ENCODE peak calls at places on chromosomes 6 and 20, in five cellular contexts. One of them, this sample, is unnamed.

GRCh38 chr6:149781715-149782114 is 32.2 kb downstream of the PCMT1 start:
- DNase-seq in nephron progenitor cell: no peak
- DNase-seq in choroid plexus epithelial cell: peak; percentile 6
- DNase-seq in heart right ventricle: no peak
- DNase-seq in MM.1S: no peak
- DNase-seq in this sample: no peak

GRCh38 chr6:158565482-158566040 is 5.7 kb downstream of the TMEM181 start:
- DNase-seq in nephron progenitor cell: no peak
- DNase-seq in choroid plexus epithelial cell: no peak
- DNase-seq in heart right ventricle: no peak
- DNase-seq in MM.1S: no peak
- DNase-seq in this sample: no peak

GRCh38 chr20:37989601-37990001 is 43.7 kb downstream of the TTI1 start:
- DNase-seq in nephron progenitor cell: no peak
- DNase-seq in choroid plexus epithelial cell: no peak
- DNase-seq in heart right ventricle: no peak
- DNase-seq in MM.1S: no peak
- DNase-seq in this sample: no peak

GRCh38 chr20:52379723-52380336 is 188.3 kb upstream of the ZFP64 start:
- DNase-seq in nephron progenitor cell: peak; percentile 52
- DNase-seq in choroid plexus epithelial cell: peak; percentile 51
- DNase-seq in heart right ventricle: peak; percentile 15
- DNase-seq in MM.1S: peak; percentile 35
- DNase-seq in this sample: peak; percentile 36

GRCh38 chr6:170473801-170474200 is 79.3 kb downstream of the PSMB1 start:
- DNase-seq in nephron progenitor cell: no peak
- DNase-seq in choroid plexus epithelial cell: no peak
- DNase-seq in heart right ventricle: no peak
- DNase-seq in MM.1S: no peak
- DNase-seq in this sample: no peak

GRCh38 chr6:37018152-37019064 is 13.0 kb downstream of the FGD2 start:
- DNase-seq in nephron progenitor cell: peak; percentile 90
- DNase-seq in choroid plexus epithelial cell: peak; percentile 96
- DNase-seq in heart right ventricle: peak; percentile 90
- DNase-seq in MM.1S: peak; percentile 86
- DNase-seq in this sample: peak; percentile 87

GRCh38 chr20:588932-589672 is 21.0 kb downstream of the TCF15 start:
- DNase-seq in nephron progenitor cell: no peak
- DNase-seq in choroid plexus epithelial cell: no peak
- DNase-seq in heart right ventricle: no peak
- DNase-seq in MM.1S: no peak
- DNase-seq in this sample: no peak

GRCh38 chr6:132392792-132393191 is 8.5 kb downstream of the MOXD1 start:
- DNase-seq in nephron progenitor cell: no peak
- DNase-seq in choroid plexus epithelial cell: peak; percentile 52
- DNase-seq in heart right ventricle: no peak
- DNase-seq in MM.1S: peak; percentile 49
- DNase-seq in this sample: peak; percentile 35

GRCh38 chr6:166045173-166045957 is 122.3 kb downstream of the TBXT start:
- DNase-seq in nephron progenitor cell: no peak
- DNase-seq in choroid plexus epithelial cell: no peak
- DNase-seq in heart right ventricle: no peak
- DNase-seq in MM.1S: no peak
- DNase-seq in this sample: peak; percentile 28

GRCh38 chr6:112034236-112034990 is 19.5 kb upstream of the CCN6 start:
- DNase-seq in nephron progenitor cell: no peak
- DNase-seq in choroid plexus epithelial cell: no peak
- DNase-seq in heart right ventricle: no peak
- DNase-seq in MM.1S: no peak
- DNase-seq in this sample: no peak

GRCh38 chr20:18430172-18430826 is 36.5 kb downstream of the DZANK1 start:
- DNase-seq in nephron progenitor cell: no peak
- DNase-seq in choroid plexus epithelial cell: no peak
- DNase-seq in heart right ventricle: no peak
- DNase-seq in MM.1S: no peak
- DNase-seq in this sample: no peak

DNA sequence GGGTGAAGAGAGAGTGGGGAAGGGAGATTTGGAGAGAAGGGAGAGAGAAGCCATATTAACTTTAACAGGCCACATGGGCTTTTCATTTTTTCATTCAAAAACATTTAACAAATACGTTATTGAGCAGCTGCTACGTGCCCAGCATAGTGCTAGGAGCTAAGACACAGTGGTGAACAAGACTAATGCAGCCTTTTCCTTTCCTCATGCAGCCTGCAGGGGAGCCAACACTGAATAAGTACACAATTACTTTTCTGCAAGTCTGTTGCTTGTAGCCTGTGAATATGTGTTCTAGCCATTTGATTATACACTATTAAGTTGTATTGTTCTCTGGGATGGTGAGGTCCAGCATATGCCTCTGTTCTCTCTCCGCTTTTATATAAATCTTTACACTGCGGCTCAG is 1.9 kb upstream of the BLOC1S5 start:
- DNase-seq in nephron progenitor cell: no peak
- DNase-seq in choroid plexus epithelial cell: no peak
- DNase-seq in heart right ventricle: no peak
- DNase-seq in MM.1S: no peak
- DNase-seq in this sample: no peak
- TF ChIP-seq CTCF in nephron progenitor cell: no peak
- TF ChIP-seq CTCF in choroid plexus epithelial cell: peak; percentile 37
- TF ChIP-seq CTCF in heart right ventricle: no peak
- TF ChIP-seq CTCF in MM.1S: no peak
- TF ChIP-seq CTCF in this sample: no peak

DNA sequence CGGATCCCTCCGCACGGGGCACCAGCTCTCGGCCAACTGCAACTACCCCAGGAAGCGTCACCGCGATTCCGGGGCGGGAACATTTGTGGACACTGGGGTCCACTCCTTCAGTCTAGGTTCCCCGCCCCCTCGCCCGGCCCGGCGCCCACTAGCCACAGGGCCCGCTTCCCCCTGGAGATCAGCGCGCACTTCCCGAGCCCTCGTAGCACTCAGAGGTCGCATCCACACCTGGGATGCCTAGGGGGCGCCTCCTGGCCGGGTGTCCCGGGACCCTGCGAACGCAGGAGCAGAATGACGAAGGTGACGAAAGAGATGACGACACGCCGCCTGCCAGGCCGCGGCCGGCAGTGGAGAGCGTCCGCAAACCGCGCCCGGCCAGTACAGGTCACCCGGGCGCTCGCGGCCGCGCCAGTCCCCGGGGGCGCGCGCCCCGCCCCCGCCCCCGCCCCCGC is 309 bp upstream of the AIG1 start:
- DNase-seq in nephron progenitor cell: peak; percentile 84
- DNase-seq in choroid plexus epithelial cell: peak; percentile 82
- DNase-seq in heart right ventricle: peak; percentile 83
- DNase-seq in MM.1S: peak; percentile 59
- DNase-seq in this sample: peak; percentile 90
- TF ChIP-seq CTCF in nephron progenitor cell: no peak
- TF ChIP-seq CTCF in choroid plexus epithelial cell: peak; percentile 27
- TF ChIP-seq CTCF in heart right ventricle: no peak
- TF ChIP-seq CTCF in MM.1S: no peak
- TF ChIP-seq CTCF in this sample: no peak

GRCh38 chr6:101392561-101393230 is 812 bp upstream of the GRIK2 start:
- DNase-seq in nephron progenitor cell: peak; percentile 26
- DNase-seq in choroid plexus epithelial cell: no peak
- DNase-seq in heart right ventricle: no peak
- DNase-seq in MM.1S: no peak
- DNase-seq in this sample: no peak

GRCh38 chr6:101391772-101392560 is 1.5 kb upstream of the GRIK2 start:
- DNase-seq in nephron progenitor cell: peak; percentile 46
- DNase-seq in choroid plexus epithelial cell: no peak
- DNase-seq in heart right ventricle: no peak
- DNase-seq in MM.1S: no peak
- DNase-seq in this sample: peak; percentile 26

GRCh38 chr6:101380861-101381630 is 12.5 kb upstream of the GRIK2 start:
- DNase-seq in nephron progenitor cell: no peak
- DNase-seq in choroid plexus epithelial cell: no peak
- DNase-seq in heart right ventricle: no peak
- DNase-seq in MM.1S: no peak
- DNase-seq in this sample: no peak

GRCh38 chr6:101386982-101387381 is 6.5 kb upstream of the GRIK2 start:
- DNase-seq in nephron progenitor cell: no peak
- DNase-seq in choroid plexus epithelial cell: no peak
- DNase-seq in heart right ventricle: no peak
- DNase-seq in MM.1S: no peak
- DNase-seq in this sample: peak; percentile 40
- TF ChIP-seq CTCF in nephron progenitor cell: peak; percentile 44
- TF ChIP-seq CTCF in choroid plexus epithelial cell: peak; percentile 37
- TF ChIP-seq CTCF in heart right ventricle: no peak
- TF ChIP-seq CTCF in MM.1S: no peak
- TF ChIP-seq CTCF in this sample: peak; percentile 22

GRCh38 chr6:4021133-4021861 is 57.6 kb downstream of the FAM217A start:
- DNase-seq in nephron progenitor cell: peak; percentile 91
- DNase-seq in choroid plexus epithelial cell: peak; percentile 97
- DNase-seq in heart right ventricle: peak; percentile 95
- DNase-seq in MM.1S: peak; percentile 92
- DNase-seq in this sample: peak; percentile 97

GRCh38 chr6:4017058-4017457 is 61.9 kb downstream of the FAM217A start:
- DNase-seq in nephron progenitor cell: no peak
- DNase-seq in choroid plexus epithelial cell: no peak
- DNase-seq in heart right ventricle: no peak
- DNase-seq in MM.1S: no peak
- DNase-seq in this sample: no peak

GRCh38 chr6:4017847-4018193 is 61.1 kb downstream of the FAM217A start:
- DNase-seq in nephron progenitor cell: no peak
- DNase-seq in choroid plexus epithelial cell: peak; percentile 63
- DNase-seq in heart right ventricle: no peak
- DNase-seq in MM.1S: peak; percentile 53
- DNase-seq in this sample: peak; percentile 46

GRCh38 chr6:4020822-4021132 is 58.2 kb downstream of the FAM217A start:
- DNase-seq in nephron progenitor cell: no peak
- DNase-seq in choroid plexus epithelial cell: no peak
- DNase-seq in heart right ventricle: no peak
- DNase-seq in MM.1S: no peak
- DNase-seq in this sample: no peak

GRCh38 chr6:4018194-4019111 is 60.5 kb downstream of the FAM217A start:
- DNase-seq in nephron progenitor cell: peak; percentile 96
- DNase-seq in choroid plexus epithelial cell: peak; percentile 97
- DNase-seq in heart right ventricle: peak; percentile 95
- DNase-seq in MM.1S: peak; percentile 96
- DNase-seq in this sample: peak; percentile 97
- TF ChIP-seq CTCF in nephron progenitor cell: no peak
- TF ChIP-seq CTCF in choroid plexus epithelial cell: peak; percentile 61
- TF ChIP-seq CTCF in heart right ventricle: peak; percentile 22
- TF ChIP-seq CTCF in MM.1S: peak; percentile 29
- TF ChIP-seq CTCF in this sample: peak; percentile 39

GRCh38 chr6:10425973-10426780 is 11.3 kb upstream of the TFAP2A start:
- DNase-seq in nephron progenitor cell: peak; percentile 69
- DNase-seq in choroid plexus epithelial cell: peak; percentile 19
- DNase-seq in heart right ventricle: no peak
- DNase-seq in MM.1S: peak; percentile 71
- DNase-seq in this sample: peak; percentile 38

GRCh38 chr6:10422282-10423034 is 7.6 kb upstream of the TFAP2A start:
- DNase-seq in nephron progenitor cell: no peak
- DNase-seq in choroid plexus epithelial cell: no peak
- DNase-seq in heart right ventricle: no peak
- DNase-seq in MM.1S: no peak
- DNase-seq in this sample: no peak

GRCh38 chr6:10421508-10422281 is 6.8 kb upstream of the TFAP2A start:
- DNase-seq in nephron progenitor cell: peak; percentile 21
- DNase-seq in choroid plexus epithelial cell: no peak
- DNase-seq in heart right ventricle: no peak
- DNase-seq in MM.1S: no peak
- DNase-seq in this sample: no peak

GRCh38 chr6:10425177-10425972 is 10.5 kb upstream of the TFAP2A start:
- DNase-seq in nephron progenitor cell: no peak
- DNase-seq in choroid plexus epithelial cell: no peak
- DNase-seq in heart right ventricle: no peak
- DNase-seq in MM.1S: no peak
- DNase-seq in this sample: no peak

GRCh38 chr6:10424005-10424404 is 9.1 kb upstream of the TFAP2A start:
- DNase-seq in nephron progenitor cell: no peak
- DNase-seq in choroid plexus epithelial cell: no peak
- DNase-seq in heart right ventricle: no peak
- DNase-seq in MM.1S: no peak
- DNase-seq in this sample: no peak
- TF ChIP-seq CTCF in nephron progenitor cell: no peak
- TF ChIP-seq CTCF in choroid plexus epithelial cell: no peak
- TF ChIP-seq CTCF in heart right ventricle: no peak
- TF ChIP-seq CTCF in MM.1S: peak; percentile 17
- TF ChIP-seq CTCF in this sample: peak; percentile 9

This sample was measured in MCF 10A.